ENCODE peak calls at places on chromosomes 5 and 9, in eight cellular contexts. One of them, this sample, is unnamed.

GRCh38 chr5:149728303-149728702 is 1.8 kb upstream of the PPARGC1B start:
- DNase-seq in neural crest cell: no peak
- DNase-seq in DND-41: no peak
- DNase-seq in activated CD8-positive, alpha-beta memory T cell treated with anti-CD3 and anti-CD28 coated beads, Interleukin-2, amount 50 U/mL, for 48 hours: peak
- DNase-seq in AG09319: no peak
- DNase-seq in activated CD4-positive, alpha-beta T cell treated with anti-CD3 and anti-CD28 coated beads for 4 hours: no peak
- DNase-seq in spleen: no peak
- DNase-seq in ELF-1: no peak
- DNase-seq in this sample: no peak

GRCh38 chr9:126471084-126471611 is 142.6 kb upstream of the LMX1B start:
- DNase-seq in neural crest cell: no peak
- DNase-seq in DND-41: peak
- DNase-seq in activated CD8-positive, alpha-beta memory T cell treated with anti-CD3 and anti-CD28 coated beads, Interleukin-2, amount 50 U/mL, for 48 hours: peak
- DNase-seq in AG09319: peak
- DNase-seq in activated CD4-positive, alpha-beta T cell treated with anti-CD3 and anti-CD28 coated beads for 4 hours: peak
- DNase-seq in spleen: peak
- DNase-seq in ELF-1: no peak
- DNase-seq in this sample: no peak

GRCh38 chr5:74974451-74975089 is 77.8 kb downstream of the GCNT4 start:
- DNase-seq in neural crest cell: no peak
- DNase-seq in DND-41: no peak
- DNase-seq in activated CD8-positive, alpha-beta memory T cell treated with anti-CD3 and anti-CD28 coated beads, Interleukin-2, amount 50 U/mL, for 48 hours: no peak
- DNase-seq in AG09319: no peak
- DNase-seq in activated CD4-positive, alpha-beta T cell treated with anti-CD3 and anti-CD28 coated beads for 4 hours: peak
- DNase-seq in spleen: no peak
- DNase-seq in ELF-1: no peak
- DNase-seq in this sample: no peak

GRCh38 chr5:172630482-172630881 is 10.6 kb upstream of the NEURL1B start:
- DNase-seq in neural crest cell: no peak
- DNase-seq in DND-41: no peak
- DNase-seq in activated CD8-positive, alpha-beta memory T cell treated with anti-CD3 and anti-CD28 coated beads, Interleukin-2, amount 50 U/mL, for 48 hours: no peak
- DNase-seq in AG09319: no peak
- DNase-seq in activated CD4-positive, alpha-beta T cell treated with anti-CD3 and anti-CD28 coated beads for 4 hours: no peak
- DNase-seq in spleen: no peak
- DNase-seq in ELF-1: no peak
- DNase-seq in this sample: no peak

GRCh38 chr5:72015103-72015548 is 92.1 kb upstream of the MAP1B start:
- DNase-seq in neural crest cell: no peak
- DNase-seq in DND-41: peak
- DNase-seq in activated CD8-positive, alpha-beta memory T cell treated with anti-CD3 and anti-CD28 coated beads, Interleukin-2, amount 50 U/mL, for 48 hours: no peak
- DNase-seq in AG09319: no peak
- DNase-seq in activated CD4-positive, alpha-beta T cell treated with anti-CD3 and anti-CD28 coated beads for 4 hours: no peak
- DNase-seq in spleen: no peak
- DNase-seq in ELF-1: no peak
- DNase-seq in this sample: no peak

GRCh38 chr5:1507961-1508678 is 15.6 kb downstream of the LPCAT1 start:
- DNase-seq in neural crest cell: no peak
- DNase-seq in DND-41: no peak
- DNase-seq in activated CD8-positive, alpha-beta memory T cell treated with anti-CD3 and anti-CD28 coated beads, Interleukin-2, amount 50 U/mL, for 48 hours: no peak
- DNase-seq in AG09319: no peak
- DNase-seq in activated CD4-positive, alpha-beta T cell treated with anti-CD3 and anti-CD28 coated beads for 4 hours: no peak
- DNase-seq in spleen: peak
- DNase-seq in ELF-1: no peak
- DNase-seq in this sample: no peak

GRCh38 chr9:95772320-95773060 is 103.0 kb upstream of the ERCC6L2 start:
- DNase-seq in neural crest cell: peak
- DNase-seq in DND-41: no peak
- DNase-seq in activated CD8-positive, alpha-beta memory T cell treated with anti-CD3 and anti-CD28 coated beads, Interleukin-2, amount 50 U/mL, for 48 hours: no peak
- DNase-seq in AG09319: no peak
- DNase-seq in activated CD4-positive, alpha-beta T cell treated with anti-CD3 and anti-CD28 coated beads for 4 hours: no peak
- DNase-seq in spleen: no peak
- DNase-seq in ELF-1: peak
- DNase-seq in this sample: no peak

GRCh38 chr9:8221462-8221861 is 421.9 kb upstream of the DMAC1 start:
- DNase-seq in neural crest cell: no peak
- DNase-seq in DND-41: no peak
- DNase-seq in activated CD8-positive, alpha-beta memory T cell treated with anti-CD3 and anti-CD28 coated beads, Interleukin-2, amount 50 U/mL, for 48 hours: no peak
- DNase-seq in AG09319: no peak
- DNase-seq in activated CD4-positive, alpha-beta T cell treated with anti-CD3 and anti-CD28 coated beads for 4 hours: no peak
- DNase-seq in spleen: no peak
- DNase-seq in ELF-1: no peak
- DNase-seq in this sample: no peak

GRCh38 chr9:101093620-101094019 is 65.1 kb downstream of the PLPPR1 start:
- DNase-seq in neural crest cell: no peak
- DNase-seq in DND-41: no peak
- DNase-seq in activated CD8-positive, alpha-beta memory T cell treated with anti-CD3 and anti-CD28 coated beads, Interleukin-2, amount 50 U/mL, for 48 hours: no peak
- DNase-seq in AG09319: no peak
- DNase-seq in activated CD4-positive, alpha-beta T cell treated with anti-CD3 and anti-CD28 coated beads for 4 hours: no peak
- DNase-seq in spleen: no peak
- DNase-seq in ELF-1: no peak
- DNase-seq in this sample: no peak

GRCh38 chr9:113636165-113636564 is 172.6 kb downstream of the RGS3 start:
- DNase-seq in neural crest cell: no peak
- DNase-seq in DND-41: no peak
- DNase-seq in activated CD8-positive, alpha-beta memory T cell treated with anti-CD3 and anti-CD28 coated beads, Interleukin-2, amount 50 U/mL, for 48 hours: peak
- DNase-seq in AG09319: peak
- DNase-seq in activated CD4-positive, alpha-beta T cell treated with anti-CD3 and anti-CD28 coated beads for 4 hours: no peak
- DNase-seq in spleen: peak
- DNase-seq in ELF-1: no peak
- DNase-seq in this sample: peak

GRCh38 chr9:9893837-9894236 is 719.0 kb downstream of the PTPRD start:
- DNase-seq in neural crest cell: no peak
- DNase-seq in DND-41: no peak
- DNase-seq in activated CD8-positive, alpha-beta memory T cell treated with anti-CD3 and anti-CD28 coated beads, Interleukin-2, amount 50 U/mL, for 48 hours: no peak
- DNase-seq in AG09319: no peak
- DNase-seq in activated CD4-positive, alpha-beta T cell treated with anti-CD3 and anti-CD28 coated beads for 4 hours: no peak
- DNase-seq in spleen: no peak
- DNase-seq in ELF-1: no peak
- DNase-seq in this sample: no peak

GRCh38 chr9:8364021-8364782 is 564.6 kb upstream of the DMAC1 start:
- DNase-seq in neural crest cell: no peak
- DNase-seq in DND-41: no peak
- DNase-seq in activated CD8-positive, alpha-beta memory T cell treated with anti-CD3 and anti-CD28 coated beads, Interleukin-2, amount 50 U/mL, for 48 hours: no peak
- DNase-seq in AG09319: no peak
- DNase-seq in activated CD4-positive, alpha-beta T cell treated with anti-CD3 and anti-CD28 coated beads for 4 hours: no peak
- DNase-seq in spleen: no peak
- DNase-seq in ELF-1: no peak
- DNase-seq in this sample: no peak

GRCh38 chr5:97541864-97542263 is 358.8 kb upstream of the RIOK2 start:
- DNase-seq in neural crest cell: no peak
- DNase-seq in DND-41: no peak
- DNase-seq in activated CD8-positive, alpha-beta memory T cell treated with anti-CD3 and anti-CD28 coated beads, Interleukin-2, amount 50 U/mL, for 48 hours: no peak
- DNase-seq in AG09319: no peak
- DNase-seq in activated CD4-positive, alpha-beta T cell treated with anti-CD3 and anti-CD28 coated beads for 4 hours: no peak
- DNase-seq in spleen: no peak
- DNase-seq in ELF-1: no peak
- DNase-seq in this sample: no peak

GRCh38 chr9:91197232-91198181 is 164.2 kb downstream of the AUH start:
- DNase-seq in neural crest cell: no peak
- DNase-seq in DND-41: no peak
- DNase-seq in activated CD8-positive, alpha-beta memory T cell treated with anti-CD3 and anti-CD28 coated beads, Interleukin-2, amount 50 U/mL, for 48 hours: no peak
- DNase-seq in AG09319: peak
- DNase-seq in activated CD4-positive, alpha-beta T cell treated with anti-CD3 and anti-CD28 coated beads for 4 hours: no peak
- DNase-seq in spleen: no peak
- DNase-seq in ELF-1: no peak
- DNase-seq in this sample: no peak

GRCh38 chr5:61604626-61605025 is 272.6 kb downstream of the ZSWIM6 start:
- DNase-seq in neural crest cell: no peak
- DNase-seq in DND-41: no peak
- DNase-seq in activated CD8-positive, alpha-beta memory T cell treated with anti-CD3 and anti-CD28 coated beads, Interleukin-2, amount 50 U/mL, for 48 hours: no peak
- DNase-seq in AG09319: no peak
- DNase-seq in activated CD4-positive, alpha-beta T cell treated with anti-CD3 and anti-CD28 coated beads for 4 hours: no peak
- DNase-seq in spleen: no peak
- DNase-seq in ELF-1: no peak
- DNase-seq in this sample: no peak

GRCh38 chr5:68344447-68345111 is 129.0 kb downstream of the PIK3R1 start:
- DNase-seq in neural crest cell: no peak
- DNase-seq in DND-41: peak
- DNase-seq in activated CD8-positive, alpha-beta memory T cell treated with anti-CD3 and anti-CD28 coated beads, Interleukin-2, amount 50 U/mL, for 48 hours: no peak
- DNase-seq in AG09319: no peak
- DNase-seq in activated CD4-positive, alpha-beta T cell treated with anti-CD3 and anti-CD28 coated beads for 4 hours: peak
- DNase-seq in spleen: no peak
- DNase-seq in ELF-1: no peak
- DNase-seq in this sample: no peak

GRCh38 chr5:150637245-150638052 is 3.0 kb upstream of the SYNPO start:
- DNase-seq in neural crest cell: no peak
- DNase-seq in DND-41: no peak
- DNase-seq in activated CD8-positive, alpha-beta memory T cell treated with anti-CD3 and anti-CD28 coated beads, Interleukin-2, amount 50 U/mL, for 48 hours: no peak
- DNase-seq in AG09319: peak
- DNase-seq in activated CD4-positive, alpha-beta T cell treated with anti-CD3 and anti-CD28 coated beads for 4 hours: no peak
- DNase-seq in spleen: no peak
- DNase-seq in ELF-1: peak
- DNase-seq in this sample: no peak

GRCh38 chr5:22070151-22070550 is 783.0 kb downstream of the CDH12 start:
- DNase-seq in neural crest cell: no peak
- DNase-seq in DND-41: no peak
- DNase-seq in activated CD8-positive, alpha-beta memory T cell treated with anti-CD3 and anti-CD28 coated beads, Interleukin-2, amount 50 U/mL, for 48 hours: no peak
- DNase-seq in AG09319: no peak
- DNase-seq in activated CD4-positive, alpha-beta T cell treated with anti-CD3 and anti-CD28 coated beads for 4 hours: no peak
- DNase-seq in spleen: no peak
- DNase-seq in ELF-1: no peak
- DNase-seq in this sample: no peak

GRCh38 chr9:21316860-21317259 is 11.7 kb upstream of the IFNA5 start:
- DNase-seq in neural crest cell: no peak
- DNase-seq in DND-41: no peak
- DNase-seq in activated CD8-positive, alpha-beta memory T cell treated with anti-CD3 and anti-CD28 coated beads, Interleukin-2, amount 50 U/mL, for 48 hours: no peak
- DNase-seq in AG09319: no peak
- DNase-seq in activated CD4-positive, alpha-beta T cell treated with anti-CD3 and anti-CD28 coated beads for 4 hours: no peak
- DNase-seq in spleen: peak
- DNase-seq in ELF-1: no peak
- DNase-seq in this sample: no peak

GRCh38 chr9:33750839-33751339 is 44.5 kb upstream of the PRSS3 start:
- DNase-seq in neural crest cell: no peak
- DNase-seq in DND-41: no peak
- DNase-seq in activated CD8-positive, alpha-beta memory T cell treated with anti-CD3 and anti-CD28 coated beads, Interleukin-2, amount 50 U/mL, for 48 hours: no peak
- DNase-seq in AG09319: no peak
- DNase-seq in activated CD4-positive, alpha-beta T cell treated with anti-CD3 and anti-CD28 coated beads for 4 hours: no peak
- DNase-seq in spleen: no peak
- DNase-seq in ELF-1: no peak
- DNase-seq in this sample: no peak

GRCh38 chr9:36174731-36175130 is 5.5 kb downstream of the CCIN start:
- DNase-seq in neural crest cell: no peak
- DNase-seq in DND-41: no peak
- DNase-seq in activated CD8-positive, alpha-beta memory T cell treated with anti-CD3 and anti-CD28 coated beads, Interleukin-2, amount 50 U/mL, for 48 hours: no peak
- DNase-seq in AG09319: no peak
- DNase-seq in activated CD4-positive, alpha-beta T cell treated with anti-CD3 and anti-CD28 coated beads for 4 hours: no peak
- DNase-seq in spleen: no peak
- DNase-seq in ELF-1: peak
- DNase-seq in this sample: peak

GRCh38 chr5:6158974-6159863 is 219.1 kb downstream of the MED10 start:
- DNase-seq in neural crest cell: no peak
- DNase-seq in DND-41: no peak
- DNase-seq in activated CD8-positive, alpha-beta memory T cell treated with anti-CD3 and anti-CD28 coated beads, Interleukin-2, amount 50 U/mL, for 48 hours: no peak
- DNase-seq in AG09319: peak
- DNase-seq in activated CD4-positive, alpha-beta T cell treated with anti-CD3 and anti-CD28 coated beads for 4 hours: no peak
- DNase-seq in spleen: no peak
- DNase-seq in ELF-1: no peak
- DNase-seq in this sample: no peak

GRCh38 chr5:14200312-14200990 is 57.3 kb downstream of the TRIO start:
- DNase-seq in neural crest cell: no peak
- DNase-seq in DND-41: no peak
- DNase-seq in activated CD8-positive, alpha-beta memory T cell treated with anti-CD3 and anti-CD28 coated beads, Interleukin-2, amount 50 U/mL, for 48 hours: no peak
- DNase-seq in AG09319: no peak
- DNase-seq in activated CD4-positive, alpha-beta T cell treated with anti-CD3 and anti-CD28 coated beads for 4 hours: no peak
- DNase-seq in spleen: no peak
- DNase-seq in ELF-1: no peak
- DNase-seq in this sample: no peak

This sample was measured in mesenteric fat pad.